ENCODE peak calls at places on chromosomes 16 and 17, in seven cellular contexts. U, F, I, M, S, R and B are unnamed samples. For H3K4me1, the result is how much of the 10 kb centered on the place peaks cover.

GRCh38 chr17:1762906-1763829 is 1.3 kb downstream of the SERPINF1 start:
- DNase-seq in F (peak), U (peak), M (peak), I (peak), S (peak), R (no peak), B (no peak)

GRCh38 chr17:57706761-57707160 is 38.3 kb downstream of the CCDC182 start:
- DNase-seq in M (no peak), S (no peak), R (no peak), U (no peak), I (no peak), F (no peak), B (no peak)

GRCh38 chr17:3030096-3030495 is 33.3 kb downstream of the OR1D5 start:
- DNase-seq in M (no peak), F (peak), U (no peak), S (no peak), I (no peak), R (peak), B (no peak)

GRCh38 chr17:44909681-44910144 is 5.6 kb downstream of the GFAP start:
- DNase-seq in M (no peak), S (no peak), I (no peak), R (peak), F (no peak), U (no peak), B (no peak)

GRCh38 chr16:53495325-53495724 is 7.7 kb downstream of the AKTIP start:
- DNase-seq in R (no peak), I (no peak), S (no peak), U (no peak), F (no peak), M (no peak), B (no peak)

GRCh38 chr16:80570106-80570478 is 29.3 kb downstream of the DYNLRB2 start:
- DNase-seq in R (no peak), U (no peak), F (no peak), S (no peak), M (no peak), I (no peak), B (no peak)

GRCh38 chr17:82349287-82349701 is 9.8 kb upstream of the TEX19 start:
- DNase-seq in U (no peak), M (no peak), F (no peak), R (no peak), I (no peak), S (no peak), B (no peak)

GRCh38 chr17:2916362-2916928 is 120.2 kb downstream of the RAP1GAP2 start:
- DNase-seq in I (no peak), S (no peak), F (no peak), R (no peak), U (no peak), M (no peak), B (no peak)

GRCh38 chr16:27600386-27600785 is 50.4 kb downstream of the KATNIP start:
- DNase-seq in R (no peak), F (no peak), U (peak), I (no peak), M (peak), S (no peak), B (no peak)

DNA sequence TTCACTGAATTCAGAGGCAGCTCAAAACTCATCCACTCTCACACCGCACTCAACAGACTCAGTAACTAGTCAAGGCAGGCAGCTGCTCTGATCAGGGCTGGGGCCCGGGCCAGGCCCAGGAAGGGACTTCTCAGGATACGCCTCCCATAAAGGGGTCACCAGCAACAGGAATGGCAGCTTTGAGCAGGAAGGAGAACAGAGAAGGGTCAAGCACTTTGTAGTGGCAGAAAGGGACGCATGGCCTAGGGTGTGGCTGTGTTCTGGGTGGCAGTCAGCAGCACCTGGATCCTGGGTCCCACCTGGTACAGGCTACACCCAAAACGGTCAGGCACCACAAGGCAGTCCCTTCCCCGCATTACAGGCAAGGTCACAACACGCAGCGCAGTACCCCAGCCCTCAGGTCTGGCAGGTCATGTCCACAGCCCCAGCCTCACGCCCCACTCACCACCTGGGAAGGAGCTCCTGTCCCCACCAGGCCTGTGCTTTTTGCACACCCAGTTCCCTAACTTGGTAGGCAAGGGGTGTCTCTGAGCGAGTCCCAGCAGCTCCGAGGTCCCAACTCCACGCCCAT is 99.7 kb downstream of the ZNF778 start:
- DNase-seq in U (no peak), M (no peak), F (no peak), I (no peak), S (no peak), R (peak), B (no peak)
- H3K4me1 ChIP-seq in U (under half), M (under half), F (half or more), I (half or more), S (half or more), R (half or more), B (under half)

GRCh38 chr16:22054847-22055590 is 37.3 kb upstream of the VWA3A start:
- DNase-seq in U (no peak), F (no peak), I (no peak), S (no peak), R (no peak), M (no peak), B (no peak)

GRCh38 chr16:22050963-22051362 is 41.4 kb upstream of the VWA3A start:
- DNase-seq in I (no peak), S (no peak), M (no peak), U (no peak), R (no peak), F (no peak), B (no peak)

GRCh38 chr16:22055881-22056280 is 36.5 kb upstream of the VWA3A start:
- DNase-seq in U (peak), M (no peak), R (no peak), S (no peak), I (no peak), F (no peak), B (no peak)

GRCh38 chr16:22053921-22054341 is 38.4 kb upstream of the VWA3A start:
- DNase-seq in U (no peak), I (no peak), F (no peak), M (no peak), R (no peak), S (no peak), B (no peak)

GRCh38 chr16:22052985-22053384 is 39.4 kb upstream of the VWA3A start:
- DNase-seq in R (no peak), S (no peak), I (no peak), U (no peak), F (no peak), M (no peak), B (no peak)
- H3K27ac ChIP-seq in R (no peak), S (no peak), I (no peak), U (no peak), F (no peak), M (no peak), B (no peak)

GRCh38 chr17:50155115-50155819 is 4.8 kb upstream of the PPP1R9B start:
- DNase-seq in U (no peak), S (peak), M (no peak), F (peak), I (no peak), R (peak), B (peak)
- H3K4me3 ChIP-seq in U (no peak), S (peak), M (no peak), F (peak), I (no peak), R (no peak), B (no peak)

GRCh38 chr16:74990832-74991231 is 5.9 kb upstream of the WDR59 start:
- DNase-seq in M (no peak), S (no peak), U (no peak), R (no peak), I (no peak), F (no peak), B (no peak)

GRCh38 chr16:74991268-74991592 is 6.3 kb upstream of the WDR59 start:
- DNase-seq in R (no peak), U (no peak), S (no peak), F (no peak), M (no peak), I (no peak), B (no peak)

GRCh38 chr16:74995986-74996385 is 2.8 kb upstream of the ZNRF1 start:
- DNase-seq in U (no peak), F (no peak), R (no peak), I (no peak), M (no peak), S (no peak), B (no peak)

GRCh38 chr16:74987027-74987681 is 2.2 kb upstream of the WDR59 start:
- DNase-seq in S (no peak), M (no peak), I (no peak), R (no peak), U (no peak), F (no peak), B (no peak)

DNA sequence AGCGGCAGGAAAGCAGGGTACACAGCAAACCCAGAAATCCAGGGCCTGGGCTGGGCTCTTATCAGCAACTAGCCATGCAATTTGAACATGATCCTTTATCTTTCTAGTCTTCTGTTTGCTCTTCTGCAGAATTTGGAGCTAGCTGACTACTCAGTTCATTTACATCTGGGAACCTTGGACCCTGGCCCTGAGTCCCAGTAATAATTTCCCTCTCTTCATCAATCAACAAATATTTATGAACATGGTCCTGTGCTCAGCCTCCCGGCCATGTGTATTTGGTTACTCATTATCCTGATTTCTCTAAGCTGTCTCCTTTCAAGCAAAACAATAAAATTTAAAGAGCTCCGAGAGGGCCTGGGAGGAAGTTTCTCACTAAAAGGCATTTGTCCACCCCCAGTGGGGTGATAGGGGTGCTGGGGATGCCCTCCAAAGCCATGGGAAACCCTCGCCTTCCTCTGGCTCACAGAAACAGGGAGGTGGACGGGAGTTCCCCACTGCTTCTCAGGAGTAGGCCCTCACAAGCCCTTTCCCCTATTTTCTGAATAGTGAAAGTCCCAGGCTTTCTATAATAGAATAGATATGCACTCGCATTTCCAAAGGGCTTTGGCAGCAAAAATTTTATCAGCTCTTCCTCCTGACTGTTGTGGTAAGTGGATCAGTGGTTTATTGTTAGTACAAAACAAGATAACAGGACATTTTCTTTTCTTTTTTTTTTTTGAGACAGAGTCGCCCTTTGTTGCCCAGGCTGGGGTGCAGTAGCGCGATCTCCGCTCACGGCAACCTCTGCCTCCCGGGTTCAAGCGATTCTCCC is 6.9 kb upstream of the WDR59 start:
- DNase-seq in F (no peak), M (no peak), I (no peak), R (no peak), U (no peak), S (no peak), B (no peak)
- H3K4me1 ChIP-seq in F (under half), M (under half), I (under half), R (under half), U (under half), S (under half), B (under half)

DNA sequence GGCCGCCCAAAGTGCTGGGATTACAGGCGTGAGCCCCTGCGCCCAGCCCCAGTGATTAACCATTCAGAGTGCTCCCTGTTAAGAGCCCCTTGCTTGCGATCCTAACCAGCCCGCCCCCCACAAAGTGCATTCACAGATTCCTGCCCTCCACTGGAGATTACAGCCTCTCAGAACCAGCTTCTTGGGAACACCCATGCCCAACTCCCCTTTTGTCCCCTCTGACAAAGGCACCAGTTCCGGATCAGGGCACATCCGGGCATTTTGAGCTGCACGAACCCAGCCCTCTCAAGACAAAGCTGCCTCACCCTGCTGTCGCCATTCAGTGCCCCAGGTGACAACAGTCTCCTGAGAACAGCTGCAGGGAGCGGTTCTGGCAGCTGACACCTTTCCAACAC is 848 bp upstream of the KRT19 start:
- DNase-seq in S (no peak), I (no peak), M (no peak), F (no peak), R (no peak), U (peak), B (peak)
- H3K27ac ChIP-seq in S (no peak), I (no peak), M (peak), F (no peak), R (no peak), U (peak), B (no peak)

GRCh38 chr16:82049484-82049883 is 14.4 kb downstream of the HSD17B2 start:
- DNase-seq in S (no peak), F (no peak), U (no peak), I (no peak), R (no peak), M (no peak), B (no peak)
- H3K4me3 ChIP-seq in S (no peak), F (no peak), U (no peak), I (no peak), R (no peak), M (no peak), B (no peak)

GRCh38 chr16:4415538-4416199 is 727 bp downstream of the CORO7 start:
- DNase-seq in S (peak), F (peak), M (no peak), I (no peak), R (peak), U (peak), B (no peak)
- H3K4me1 ChIP-seq in S (under half), F (under half), M (under half), I (under half), R (half or more), U (under half), B (under half)